ENCODE peak calls at places on chromosomes 3 and 15, in ten cellular contexts. J is glomerular endothelial cell; Z is SJSA1; I is stimulated activated naive B cell treated with anti-CD40 and anti-IgM and Interleukin-4, amounts not matched to agents 10 μg/mL and 1 μg/mL and 100 μg/mL, for 72 hours; R is activated naive CD8-positive, alpha-beta T cell treated with anti-CD3 and anti-CD28 coated beads, Interleukin-2, amount 50 U/mL, for 24 hours; W is activated gamma-delta T cell treated with Interleukin-2 at 50 U/mL for 16 hours; V is NCI-H1417; N is LoVo; A is NCI-H345; K is CD4-positive, CD25-positive, alpha-beta regulatory T cell. S is an unnamed sample.

GRCh38 chr15:37115538-37115937 is 15.2 kb upstream of the MEIS2 start:
- DNase-seq in J (no peak), I (no peak), N (no peak), A (no peak), Z (no peak), K (no peak), W (no peak), R (no peak), V (no peak), S (no peak)

GRCh38 chr3:195194559-195195161 is 76.3 kb downstream of the XXYLT1 start:
- DNase-seq in W (no peak), J (no peak), N (no peak), I (no peak), A (peak; percentile 51), V (no peak), R (no peak), K (no peak), Z (no peak), S (no peak)

GRCh38 chr15:32099097-32099496 is 68.8 kb downstream of the CHRNA7 start:
- DNase-seq in W (no peak), N (no peak), A (no peak), J (no peak), V (no peak), R (no peak), I (no peak), Z (no peak), K (no peak), S (no peak)

GRCh38 chr15:90869601-90870353 is 1.4 kb downstream of the FURIN start:
- DNase-seq in N (peak; percentile 91), J (no peak), W (no peak), R (peak; percentile 72), K (no peak), A (peak; percentile 29), Z (peak; percentile 98), I (no peak), V (peak; percentile 28), S (no peak)

GRCh38 chr3:5274116-5274515 is 86.6 kb downstream of the EDEM1 start:
- DNase-seq in I (no peak), R (no peak), J (no peak), W (no peak), A (no peak), N (no peak), K (no peak), Z (no peak), V (no peak), S (no peak)

GRCh38 chr3:39639344-39640236 is 169.8 kb upstream of the MYRIP start:
- DNase-seq in Z (peak; percentile 76), I (no peak), R (peak; percentile 21), J (peak; percentile 90), N (peak; percentile 91), V (no peak), K (no peak), A (no peak), W (no peak), S (no peak)

GRCh38 chr15:65532738-65533051 is 2.4 kb downstream of the HACD3 start:
- DNase-seq in K (no peak), Z (no peak), V (no peak), R (no peak), I (no peak), A (peak; percentile 13), J (no peak), W (no peak), N (peak; percentile 65), S (no peak)

GRCh38 chr3:82294609-82295008 is 533.2 kb upstream of the GBE1 start:
- DNase-seq in J (no peak), R (no peak), N (no peak), K (no peak), W (no peak), Z (no peak), I (no peak), A (no peak), V (no peak), S (peak; percentile 26)

GRCh38 chr15:80906159-80906775 is 83.4 kb downstream of the MESD start:
- DNase-seq in I (no peak), Z (no peak), W (no peak), V (peak; percentile 50), A (peak; percentile 91), K (no peak), J (no peak), R (no peak), N (peak; percentile 13), S (no peak)

GRCh38 chr3:49785565-49786356 is 581 bp downstream of the IP6K1 start:
- DNase-seq in R (peak; percentile 38), K (no peak), I (no peak), A (no peak), W (no peak), V (peak; percentile 39), Z (no peak), J (no peak), N (peak; percentile 18), S (no peak)

GRCh38 chr15:34855893-34856292 is 60.5 kb upstream of the ACTC1 start:
- DNase-seq in R (no peak), N (no peak), J (no peak), A (no peak), Z (no peak), K (no peak), V (no peak), I (no peak), W (no peak), S (no peak)

GRCh38 chr15:69298697-69299441 is at the start of gene PAQR5:
- DNase-seq in K (no peak), N (peak; percentile 60), W (no peak), A (peak; percentile 50), V (peak; percentile 85), I (no peak), Z (no peak), R (peak; percentile 13), J (no peak), S (no peak)

GRCh38 chr3:131402391-131403039 is 20.9 kb downstream of the NUDT16 start:
- DNase-seq in N (no peak), A (no peak), I (no peak), W (no peak), R (no peak), K (no peak), Z (no peak), V (no peak), J (peak; percentile 69), S (no peak)

GRCh38 chr3:184506579-184506978 is 55.0 kb upstream of the EPHB3 start:
- DNase-seq in K (no peak), R (no peak), N (no peak), I (no peak), W (no peak), J (no peak), V (no peak), A (no peak), Z (no peak), S (no peak)

GRCh38 chr3:45113625-45114050 is 32.5 kb downstream of the CDCP1 start:
- DNase-seq in Z (no peak), R (no peak), K (no peak), I (no peak), V (no peak), W (no peak), J (no peak), A (no peak), N (no peak), S (no peak)

GRCh38 chr3:50272911-50273688 is 4.2 kb downstream of the SEMA3B start:
- DNase-seq in K (peak; percentile 80), V (peak; percentile 62), N (peak; percentile 82), A (peak; percentile 74), Z (peak; percentile 82), J (no peak), W (peak; percentile 87), R (peak; percentile 97), I (peak; percentile 81), S (peak; percentile 44)

GRCh38 chr3:4670352-4670751 is 177.2 kb downstream of the ITPR1 start:
- DNase-seq in W (no peak), V (no peak), K (no peak), Z (no peak), I (no peak), R (no peak), J (no peak), N (no peak), A (no peak), S (no peak)

GRCh38 chr15:69602095-69602494 is 149.5 kb downstream of the RPLP1 start:
- DNase-seq in J (no peak), V (no peak), N (no peak), W (no peak), R (no peak), K (no peak), A (no peak), I (no peak), Z (no peak), S (no peak)

GRCh38 chr15:88744548-88745020 is 58.7 kb upstream of the ACAN start:
- DNase-seq in A (no peak), Z (no peak), N (no peak), K (no peak), J (no peak), I (no peak), V (no peak), W (no peak), R (no peak), S (no peak)

GRCh38 chr3:34646911-34647465 is 848.6 kb downstream of the PDCD6IP start:
- DNase-seq in A (no peak), R (no peak), V (no peak), J (no peak), I (no peak), Z (no peak), N (no peak), W (no peak), K (no peak), S (no peak)

GRCh38 chr3:78812166-78812565 is 955.6 kb downstream of the ROBO1 start:
- DNase-seq in I (no peak), A (no peak), K (no peak), N (no peak), W (no peak), R (no peak), V (no peak), Z (no peak), J (no peak), S (no peak)

GRCh38 chr3:39021029-39021428 is 30.7 kb downstream of the SCN11A start:
- DNase-seq in V (no peak), N (no peak), R (no peak), J (no peak), K (no peak), A (no peak), I (no peak), Z (no peak), W (no peak), S (peak; percentile 54)

GRCh38 chr3:162525052-162525451 is 1028.4 kb downstream of the OTOL1 start:
- DNase-seq in V (no peak), J (no peak), A (no peak), Z (no peak), R (no peak), W (no peak), K (no peak), N (no peak), I (no peak), S (no peak)

GRCh38 chr3:179149239-179149887 is 1.2 kb downstream of the PIK3CA start:
- DNase-seq in Z (no peak), V (peak; percentile 79), N (peak; percentile 23), J (peak; percentile 14), A (peak; percentile 70), K (no peak), R (peak; percentile 42), W (peak; percentile 15), I (peak; percentile 71), S (peak; percentile 53)

GRCh38 chr3:144257381-144257780 is 285.8 kb downstream of the DIPK2A start:
- DNase-seq in A (no peak), Z (no peak), J (no peak), K (no peak), W (no peak), I (no peak), R (no peak), N (peak; percentile 2), V (no peak), S (no peak)

GRCh38 chr3:20511863-20512262 is 325.9 kb upstream of the SGO1 start:
- DNase-seq in N (peak; percentile 44), Z (no peak), W (no peak), A (peak; percentile 12), J (peak; percentile 10), R (no peak), I (peak; percentile 1), V (peak; percentile 17), K (no peak), S (no peak)

GRCh38 chr15:45185903-45186770 is 1.6 kb downstream of the SHF start:
- DNase-seq in Z (no peak), N (no peak), K (no peak), R (no peak), W (no peak), A (no peak), J (no peak), V (no peak), I (no peak), S (no peak)

GRCh38 chr15:36497903-36498302 is 81.5 kb upstream of the CDIN1 start:
- DNase-seq in N (no peak), Z (no peak), V (no peak), K (no peak), J (peak; percentile 52), W (no peak), I (no peak), R (no peak), A (no peak), S (no peak)